ENCODE peak calls at places on chromosomes 11 and 22, in seven cellular contexts. I is HCT116, T is stomach, S is GM23338, O is suprapubic skin, L is sigmoid colon, B is breast epithelium. K is an unnamed sample. For H3K36me3, the result is how much of the 10 kb centered on the place peaks cover.

GRCh38 chr22:20060700-20061480 is 19.2 kb upstream of the DGCR8 start:
- DNase-seq in L (no peak), T (no peak), S (peak), B (no peak), O (no peak), I (no peak), K (no peak)

GRCh38 chr11:118295834-118296454 is 8.6 kb upstream of the CD3E start:
- DNase-seq in B (no peak), S (peak), I (peak), L (no peak), T (peak), O (no peak), K (peak)

GRCh38 chr22:37334461-37334858 is 52.2 kb downstream of the CYTH4 start:
- DNase-seq in L (no peak), B (no peak), S (peak), I (no peak), O (no peak), T (no peak), K (no peak)

GRCh38 chr11:23278121-23278520 is 417.8 kb upstream of the CCDC179 start:
- DNase-seq in T (no peak), B (no peak), S (no peak), L (no peak), O (no peak), I (no peak), K (no peak)

GRCh38 chr22:20550851-20551744 is 43.7 kb downstream of the MED15 start:
- DNase-seq in T (no peak), S (peak), O (no peak), L (peak), I (no peak), B (peak), K (no peak)

GRCh38 chr11:48154162-48154561 is 62.4 kb upstream of the OR4B1 start:
- DNase-seq in O (no peak), S (no peak), T (no peak), I (no peak), L (no peak), B (no peak), K (no peak)

GRCh38 chr22:19821523-19822300 is 33.0 kb downstream of the GNB1L start:
- DNase-seq in L (peak), I (no peak), B (peak), T (peak), S (no peak), O (peak), K (no peak)

GRCh38 chr11:118343248-118343647 is 743 bp upstream of the CD3D start:
- DNase-seq in T (no peak), B (no peak), S (no peak), I (no peak), L (no peak), O (no peak), K (no peak)

GRCh38 chr11:47152953-47153950 is 23.4 kb downstream of the ARFGAP2 start:
- DNase-seq in L (peak), S (peak), B (peak), I (no peak), T (peak), O (peak), K (peak)

GRCh38 chr11:2988996-2989395 is 3.1 kb downstream of the NAP1L4 start:
- DNase-seq in B (no peak), O (no peak), I (no peak), T (no peak), L (no peak), S (no peak), K (no peak)

GRCh38 chr22:25141994-25142620 is 57.6 kb upstream of the CRYBB3 start:
- DNase-seq in L (peak), T (no peak), O (no peak), I (no peak), S (peak), B (no peak), K (no peak)

GRCh38 chr11:113147249-113147648 is 167.1 kb upstream of the TTC12 start:
- DNase-seq in L (no peak), I (no peak), B (no peak), T (no peak), S (peak), O (no peak), K (no peak)

GRCh38 chr11:117481036-117481435 is 153.4 kb downstream of the CEP164 start:
- DNase-seq in L (no peak), B (no peak), T (no peak), I (no peak), O (no peak), S (no peak), K (no peak)

GRCh38 chr11:83069441-83070043 is 2.2 kb downstream of the RAB30 start:
- DNase-seq in L (no peak), T (no peak), B (no peak), I (no peak), O (no peak), S (no peak), K (no peak)

GRCh38 chr11:64340671-64341335 is 799 bp downstream of the CCDC88B start:
- DNase-seq in T (peak), S (peak), B (no peak), L (no peak), I (no peak), O (no peak), K (no peak)

GRCh38 chr11:64207247-64208085 is 945 bp downstream of the FERMT3 start:
- DNase-seq in I (no peak), L (peak), S (peak), O (no peak), B (no peak), T (peak), K (no peak)

GRCh38 chr22:45537734-45538181 is 35.1 kb downstream of the FBLN1 start:
- DNase-seq in I (no peak), S (no peak), L (peak), B (peak), T (peak), O (no peak), K (peak)
- TF ChIP-seq POLR2AphosphoS5 in I (no peak), S (no peak), L (peak), B (peak), T (no peak), O (peak), K (peak)

DNA sequence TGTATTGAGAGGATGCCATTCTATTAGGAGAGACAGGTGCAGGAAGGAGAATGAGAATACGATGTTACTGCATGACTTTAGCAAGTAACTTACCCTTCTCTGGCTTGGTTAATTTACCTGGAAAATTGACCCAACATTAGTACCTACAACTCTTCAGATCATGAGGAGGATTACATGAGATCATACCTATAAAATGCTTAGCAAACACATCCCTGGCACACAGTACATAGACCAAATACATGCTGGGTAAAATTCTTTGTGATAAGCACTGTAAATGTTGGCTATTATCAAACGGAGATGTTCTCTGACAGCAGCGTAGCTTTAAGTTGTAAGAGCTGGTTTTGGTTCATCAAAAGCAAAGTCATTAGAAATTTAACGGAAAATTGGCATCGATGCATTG is 28.8 kb downstream of the LARGE1 start:
- DNase-seq in L (no peak), T (no peak), O (no peak), B (no peak), S (no peak), I (no peak), K (peak)
- H3K36me3 ChIP-seq in L (under half), T (under half), O (under half), B (under half), S (under half), I (under half), K (under half)

GRCh38 chr11:44939673-44940072 is 11.0 kb downstream of the TP53I11 start:
- DNase-seq in L (no peak), O (no peak), S (peak), I (no peak), T (no peak), B (no peak), K (no peak)
- TF ChIP-seq CTCF in L (no peak), O (peak), S (peak), I (no peak), T (no peak), B (no peak), K (no peak)

GRCh38 chr11:16086229-16086628 is 270.1 kb downstream of the SOX6 start:
- DNase-seq in B (no peak), S (peak), I (no peak), O (no peak), T (no peak), L (no peak), K (no peak)
- TF ChIP-seq POLR2AphosphoS5 in B (no peak), S (no peak), I (no peak), O (no peak), T (no peak), L (no peak), K (no peak)

GRCh38 chr11:61896665-61897386 is 5.5 kb upstream of the FADS3 start:
- DNase-seq in L (no peak), B (peak), T (no peak), I (no peak), S (no peak), O (no peak), K (no peak)
- H3K36me3 ChIP-seq in L (under half), B (under half), T (under half), I (under half), S (under half), O (under half), K (under half)

GRCh38 chr22:38570841-38571364 is 920 bp upstream of the DMC1 start:
- DNase-seq in L (peak), O (no peak), S (peak), B (peak), I (peak), T (peak), K (peak)
- TF ChIP-seq CTCF in L (no peak), O (no peak), S (peak), B (no peak), I (peak), T (no peak), K (no peak)

GRCh38 chr11:330694-331314 is 10.1 kb upstream of the IFITM3 start:
- DNase-seq in S (no peak), I (no peak), T (peak), B (no peak), L (peak), O (no peak), K (no peak)

GRCh38 chr11:332651-333480 is 12.2 kb upstream of the IFITM3 start:
- DNase-seq in B (no peak), T (no peak), L (peak), O (no peak), S (no peak), I (no peak), K (no peak)

GRCh38 chr11:330307-330693 is 9.6 kb upstream of the IFITM3 start:
- DNase-seq in I (no peak), L (peak), B (no peak), T (no peak), S (no peak), O (no peak), K (no peak)

GRCh38 chr11:329886-330253 is 9.2 kb upstream of the IFITM3 start:
- DNase-seq in I (no peak), T (no peak), O (no peak), B (no peak), L (peak), S (no peak), K (no peak)

DNA sequence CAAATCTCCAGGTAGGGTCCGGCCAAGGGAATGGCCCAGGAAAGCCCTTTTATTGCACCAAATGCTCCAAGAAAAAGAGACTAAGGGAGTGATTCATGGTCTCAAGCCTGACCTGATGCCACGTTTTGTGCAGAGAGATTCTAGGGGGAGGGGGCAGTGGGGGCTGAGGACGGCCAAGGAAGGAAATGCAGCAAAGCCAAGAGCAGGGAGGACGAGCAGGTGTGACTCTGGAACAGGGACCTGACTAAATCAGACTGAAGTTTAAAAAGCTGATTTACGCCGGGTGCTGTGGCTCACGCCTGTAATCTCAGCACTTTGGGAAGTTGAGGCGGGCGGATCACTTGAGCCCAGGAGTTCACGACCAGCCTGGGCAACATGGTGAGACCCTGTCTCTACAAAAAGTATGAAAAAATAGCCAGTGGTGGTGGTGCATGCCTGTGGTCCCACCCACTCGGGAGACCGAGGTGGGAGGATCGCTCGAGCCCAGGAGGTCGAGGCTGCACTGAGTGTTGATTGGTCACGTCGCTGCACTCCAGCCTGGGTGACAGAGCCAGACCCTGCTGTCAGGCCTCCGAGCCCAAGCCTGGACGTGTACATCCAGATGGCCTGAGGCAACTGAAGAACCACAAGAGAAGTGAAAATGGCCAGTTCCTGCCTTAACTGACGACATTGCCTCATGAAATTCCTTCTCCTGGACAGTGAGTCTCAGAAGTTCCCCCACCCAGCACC is 10.8 kb upstream of the IFITM3 start:
- DNase-seq in L (peak), B (no peak), I (no peak), S (no peak), O (no peak), T (no peak), K (no peak)
- TF ChIP-seq POLR2AphosphoS5 in L (no peak), B (no peak), I (no peak), S (no peak), O (no peak), T (no peak), K (no peak)

K was measured in prostate gland.